ENCODE peak calls at places on chromosome 22, in five cellular contexts. F is breast epithelium, J is GM12891, L is suprapubic skin, O is spleen. R is an unnamed sample.

GRCh38 chr22:37581534-37581933 is 1.6 kb upstream of the LGALS2 start:
- DNase-seq in J (no peak), O (peak; percentile 84), F (peak; percentile 84), L (no peak), R (peak; percentile 43)

GRCh38 chr22:29002603-29003002 is 59.0 kb downstream of the C22orf31 start:
- DNase-seq in O (no peak), L (no peak), F (no peak), J (no peak), R (peak; percentile 42)

GRCh38 chr22:30694638-30695350 is at the start of gene OSBP2:
- DNase-seq in F (no peak), L (no peak), O (peak; percentile 84), J (no peak), R (peak; percentile 24)

GRCh38 chr22:34105461-34106062 is 185.3 kb upstream of the LARGE1 start:
- DNase-seq in O (no peak), F (peak; percentile 32), L (no peak), J (no peak), R (peak; percentile 51)

GRCh38 chr22:28674121-28674563 is 5.5 kb downstream of the TTC28 start:
- DNase-seq in L (no peak), F (no peak), J (peak; percentile 27), O (no peak), R (no peak)

GRCh38 chr22:43077121-43077877 is 11.9 kb downstream of the TTLL1 start:
- DNase-seq in L (no peak), O (no peak), J (no peak), F (no peak), R (no peak)

GRCh38 chr22:30396871-30397655 is at the start of gene SEC14L2:
- DNase-seq in L (peak; percentile 89), J (no peak), F (peak; percentile 72), O (no peak), R (peak; percentile 79)

GRCh38 chr22:47162865-47163264 is 400.4 kb downstream of the TBC1D22A start:
- DNase-seq in L (peak; percentile 68), O (peak; percentile 43), F (no peak), J (no peak), R (no peak)

GRCh38 chr22:29254283-29254653 is 13.5 kb downstream of the RHBDD3 start:
- DNase-seq in O (no peak), F (no peak), L (no peak), J (no peak), R (no peak)

GRCh38 chr22:38873469-38874411 is 1.7 kb upstream of the CBX6 start:
- DNase-seq in L (no peak), O (no peak), F (peak; percentile 17), J (no peak), R (no peak)

GRCh38 chr22:49825436-49825835 is 2.2 kb downstream of the BRD1 start:
- DNase-seq in O (no peak), F (no peak), J (no peak), L (no peak), R (no peak)

GRCh38 chr22:19917389-19918138 is 24.0 kb upstream of the COMT start:
- DNase-seq in O (no peak), L (no peak), J (no peak), F (no peak), R (no peak)
- TF ChIP-seq POLR2AphosphoS5 in O (no peak), L (no peak), J (no peak), F (no peak), R (no peak)

GRCh38 chr22:25375683-25376082 is 156.2 kb downstream of the CRYBB2 start:
- DNase-seq in O (no peak), J (no peak), F (no peak), L (no peak), R (no peak)
- TF ChIP-seq POLR2A in O (no peak), J (no peak), F (no peak), L (no peak), R (no peak)

DNA sequence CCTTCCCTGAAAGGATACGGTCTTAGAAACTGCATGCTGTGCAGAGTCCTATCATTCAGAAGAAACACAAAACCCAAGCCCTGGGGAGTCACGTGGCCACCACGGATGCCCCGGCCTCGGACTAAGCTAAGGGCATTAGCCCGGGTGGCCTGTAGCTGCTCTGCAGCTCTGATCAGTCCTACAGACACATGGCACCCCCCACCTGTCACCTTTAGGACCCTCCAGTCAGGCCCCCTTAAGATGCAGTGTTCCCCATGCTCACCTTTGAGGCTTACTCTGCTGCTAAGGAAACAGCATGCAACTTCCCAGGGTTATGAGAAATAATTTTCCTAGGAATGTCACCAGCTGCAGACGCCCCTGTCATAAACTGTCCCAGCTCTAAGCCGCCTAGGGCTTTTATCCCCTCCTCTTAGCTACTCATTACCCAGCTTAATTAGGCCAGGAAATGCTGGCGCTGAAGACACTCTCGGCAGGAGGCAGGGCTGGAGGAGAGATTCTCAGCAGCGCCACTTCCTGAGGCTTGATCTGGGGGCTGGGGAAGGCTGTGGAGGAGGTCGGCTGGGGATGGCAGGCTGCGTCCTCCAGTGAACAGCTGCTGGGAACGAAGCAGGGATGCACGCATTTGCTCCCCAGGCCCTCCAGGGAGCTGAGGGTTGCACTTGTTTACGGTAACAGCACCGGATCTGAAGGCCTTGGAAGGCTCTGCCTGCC is 47.2 kb upstream of the ADA2 start:
- DNase-seq in F (no peak), L (no peak), J (no peak), O (no peak), R (no peak)
- TF ChIP-seq POLR2AphosphoS5 in F (no peak), L (no peak), J (no peak), O (peak; percentile 29), R (no peak)

GRCh38 chr22:36335621-36336020 is 52.1 kb downstream of the MYH9 start:
- DNase-seq in O (no peak), L (no peak), F (no peak), J (no peak), R (no peak)
- TF ChIP-seq POLR2A in O (no peak), L (no peak), F (no peak), J (no peak), R (no peak)

R was measured in prostate gland.